ENCODE peak calls at places on chromosomes 2 and 18, in seven cellular contexts. Y, C, D, F, J, A and K are unnamed samples.

GRCh38 chr2:143068094-143068890 is 60.9 kb upstream of the ARHGAP15 start:
- DNase-seq in Y (peak), C (no peak), D (no peak), F (peak), J (no peak), A (no peak), K (no peak)

GRCh38 chr2:179377296-179377695 is 112.7 kb upstream of the SESTD1 start:
- DNase-seq in Y (peak), C (no peak), D (no peak), F (peak), J (no peak), A (no peak), K (no peak)

GRCh38 chr18:78427081-78427480 is 552.5 kb upstream of the SALL3 start:
- DNase-seq in Y (no peak), C (no peak), D (no peak), F (no peak), J (no peak), A (no peak), K (no peak)

GRCh38 chr2:29518988-29519925 is 402.1 kb downstream of the ALK start:
- DNase-seq in Y (peak), C (no peak), D (no peak), F (peak), J (no peak), A (no peak), K (no peak)

GRCh38 chr2:201257941-201258665 is 2.2 kb upstream of the CASP8 start:
- DNase-seq in Y (peak), C (no peak), D (peak), F (peak), J (peak), A (no peak), K (peak)

GRCh38 chr2:216110620-216111019 is 1.5 kb downstream of the XRCC5 start:
- DNase-seq in Y (no peak), C (no peak), D (no peak), F (no peak), J (no peak), A (no peak), K (no peak)

GRCh38 chr2:209936106-209936663 is 66.3 kb upstream of the RPE start:
- DNase-seq in Y (peak), C (no peak), D (no peak), F (no peak), J (no peak), A (no peak), K (no peak)

GRCh38 chr2:111704246-111704645 is 179.7 kb downstream of the ANAPC1 start:
- DNase-seq in Y (peak), C (no peak), D (no peak), F (peak), J (no peak), A (no peak), K (no peak)

GRCh38 chr2:36371070-36371962 is 15.7 kb downstream of the CRIM1 start:
- DNase-seq in Y (peak), C (no peak), D (no peak), F (no peak), J (no peak), A (no peak), K (no peak)

GRCh38 chr2:66573866-66574265 is 138.9 kb downstream of the MEIS1 start:
- DNase-seq in Y (no peak), C (peak), D (no peak), F (no peak), J (no peak), A (peak), K (no peak)

GRCh38 chr2:96537734-96538486 is 1.4 kb downstream of the ARID5A start:
- DNase-seq in Y (no peak), C (peak), D (no peak), F (no peak), J (no peak), A (no peak), K (peak)

GRCh38 chr2:56314809-56315208 is 131.0 kb downstream of the CCDC85A start:
- DNase-seq in Y (no peak), C (no peak), D (no peak), F (no peak), J (no peak), A (no peak), K (no peak)

GRCh38 chr18:79788096-79789085 is 9.3 kb upstream of the KCNG2 start:
- DNase-seq in Y (peak), C (peak), D (no peak), F (peak), J (no peak), A (peak), K (no peak)

GRCh38 chr2:236934656-236935055 is 151.0 kb upstream of the COPS8 start:
- DNase-seq in Y (no peak), C (no peak), D (no peak), F (no peak), J (no peak), A (peak), K (no peak)

GRCh38 chr2:223523541-223523940 is 78.6 kb downstream of the SCG2 start:
- DNase-seq in Y (peak), C (no peak), D (no peak), F (peak), J (no peak), A (no peak), K (no peak)

GRCh38 chr2:10665833-10666232 is 23.9 kb downstream of the NOL10 start:
- DNase-seq in Y (no peak), C (no peak), D (no peak), F (no peak), J (no peak), A (no peak), K (no peak)

GRCh38 chr2:136230471-136230870 is 112.5 kb upstream of the CXCR4 start:
- DNase-seq in Y (no peak), C (peak), D (no peak), F (no peak), J (no peak), A (no peak), K (no peak)

DNA sequence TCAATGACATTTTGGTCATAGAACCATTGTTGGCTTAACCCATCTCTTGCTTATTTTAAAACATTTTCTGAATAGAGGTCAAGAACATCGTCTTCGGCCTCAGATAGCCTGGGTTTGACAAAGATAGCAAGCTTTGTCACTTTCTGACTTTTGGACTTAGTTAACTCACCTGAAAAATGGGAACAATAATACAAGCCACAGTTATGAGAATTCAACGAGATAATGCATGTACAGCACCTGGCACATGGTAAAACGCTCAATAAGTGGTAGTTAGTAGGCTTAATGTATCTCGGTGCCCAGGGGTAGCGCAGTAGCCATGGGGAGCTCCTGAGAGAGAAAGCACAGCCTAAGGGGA is 446 bp upstream of the COPS7B start:
- DNase-seq in Y (no peak), C (no peak), D (no peak), F (no peak), J (no peak), A (no peak), K (no peak)
- TF ChIP-seq CTCF in Y (no peak), C (no peak), D (no peak), F (no peak), J (no peak), A (no peak), K (no peak)

DNA sequence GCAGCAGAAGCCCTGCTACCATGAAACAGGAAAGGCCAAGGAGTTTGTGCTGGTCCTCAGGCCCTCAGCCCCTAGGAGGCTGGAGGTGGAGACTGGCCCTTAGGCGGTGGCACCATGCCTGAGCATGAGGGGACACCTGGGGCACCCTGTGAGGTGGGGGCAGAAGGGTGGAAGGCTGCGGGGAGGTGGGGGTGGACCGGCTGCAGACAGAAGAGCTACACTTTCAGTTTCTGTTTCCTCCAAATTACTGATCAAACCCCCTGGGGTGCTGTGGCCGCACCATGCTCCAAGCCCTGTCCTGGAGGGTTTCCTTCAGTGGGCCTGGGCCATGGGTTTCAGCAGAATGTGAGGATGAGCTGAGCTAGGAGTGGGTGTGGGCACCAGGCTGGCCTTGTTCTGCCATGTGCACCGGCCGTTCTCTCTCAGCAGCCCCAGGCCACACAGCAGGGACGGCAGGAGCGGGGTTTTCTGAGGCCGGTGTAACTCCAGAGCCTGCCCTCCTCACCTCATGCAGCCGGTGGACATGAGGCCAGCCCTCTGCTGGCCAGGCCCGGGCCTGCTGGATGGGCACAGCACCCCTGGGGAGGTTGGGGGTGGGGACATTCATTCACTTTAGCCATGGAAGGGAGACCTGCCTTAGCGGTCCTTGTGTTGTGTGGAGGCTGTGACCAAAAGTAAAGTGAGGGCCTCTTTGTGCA is 51.5 kb downstream of the PLEKHB2 start:
- DNase-seq in Y (no peak), C (no peak), D (no peak), F (no peak), J (no peak), A (peak), K (no peak)
- TF ChIP-seq CTCF in Y (peak), C (no peak), D (no peak), F (peak), J (no peak), A (peak), K (no peak)

GRCh38 chr2:19689769-19690168 is 212.0 kb downstream of the TTC32 start:
- DNase-seq in Y (no peak), C (no peak), D (no peak), F (no peak), J (no peak), A (no peak), K (no peak)

GRCh38 chr2:19686439-19686838 is 215.3 kb downstream of the TTC32 start:
- DNase-seq in Y (no peak), C (no peak), D (no peak), F (no peak), J (no peak), A (no peak), K (no peak)

GRCh38 chr2:19688059-19688458 is 213.7 kb downstream of the TTC32 start:
- DNase-seq in Y (no peak), C (no peak), D (no peak), F (no peak), J (no peak), A (no peak), K (no peak)

GRCh38 chr2:19685713-19686112 is 216.1 kb downstream of the TTC32 start:
- DNase-seq in Y (peak), C (no peak), D (no peak), F (no peak), J (no peak), A (no peak), K (no peak)

GRCh38 chr2:19687260-19687659 is 214.5 kb downstream of the TTC32 start:
- DNase-seq in Y (peak), C (no peak), D (no peak), F (no peak), J (no peak), A (no peak), K (no peak)
- TF ChIP-seq CTCF in Y (peak), C (no peak), D (no peak), F (no peak), J (no peak), A (no peak), K (no peak)

DNA sequence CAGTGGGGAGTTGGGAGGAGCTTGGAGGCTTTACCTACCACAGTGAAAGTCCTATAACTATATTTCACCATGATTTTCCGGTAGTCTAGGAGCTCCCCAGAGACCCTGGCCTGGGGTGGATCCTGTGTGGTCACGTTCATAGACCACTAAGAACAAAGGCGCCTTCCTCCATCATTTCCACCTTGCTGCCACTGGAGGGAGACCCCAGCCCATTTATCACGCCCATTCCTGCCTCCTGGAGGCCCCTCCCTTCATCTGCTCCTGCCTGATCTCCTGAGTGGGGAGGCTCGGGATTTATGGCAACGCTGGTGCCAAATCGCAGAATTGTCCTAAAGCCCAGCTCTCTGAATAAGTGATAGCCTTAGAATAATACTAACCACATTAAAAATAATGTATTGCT is 507.6 kb upstream of the SPHKAP start:
- DNase-seq in Y (peak), C (peak), D (peak), F (no peak), J (no peak), A (peak), K (no peak)
- TF ChIP-seq CTCF in Y (peak), C (peak), D (peak), F (peak), J (no peak), A (peak), K (no peak)

GRCh38 chr18:63844254-63844653 is 43.3 kb upstream of the SERPINB2 start:
- DNase-seq in Y (peak), C (peak), D (peak), F (peak), J (no peak), A (no peak), K (no peak)
- TF ChIP-seq CTCF in Y (peak), C (peak), D (peak), F (peak), J (no peak), A (peak), K (no peak)

DNA sequence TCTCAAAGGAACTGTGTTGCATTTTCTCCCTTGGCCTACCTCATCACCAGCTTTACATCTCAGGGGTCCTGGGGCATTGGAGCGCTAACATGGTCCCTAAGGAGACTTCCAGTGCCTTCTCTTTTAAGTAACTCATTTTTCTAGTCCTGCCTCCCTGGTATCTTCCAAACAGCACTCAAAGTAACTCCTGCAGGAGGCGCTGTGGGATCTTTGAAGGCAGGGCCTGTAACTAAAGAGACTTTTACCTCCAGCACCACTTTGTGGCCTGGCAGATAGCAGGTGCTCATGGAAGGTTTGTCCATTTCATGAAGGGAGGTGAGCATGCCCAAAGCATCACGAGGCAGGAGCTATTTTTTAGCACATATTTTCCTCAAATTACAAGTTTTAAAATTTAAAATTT is 411.0 kb upstream of the GYPC start:
- DNase-seq in Y (peak), C (peak), D (peak), F (peak), J (peak), A (peak), K (no peak)
- TF ChIP-seq CTCF in Y (no peak), C (peak), D (peak), F (peak), J (peak), A (peak), K (no peak)

GRCh38 chr2:9095690-9096089 is 92.2 kb upstream of the MBOAT2 start:
- DNase-seq in Y (peak), C (peak), D (no peak), F (peak), J (peak), A (peak), K (no peak)
- TF ChIP-seq CTCF in Y (peak), C (peak), D (no peak), F (no peak), J (no peak), A (peak), K (no peak)

GRCh38 chr18:9683418-9684396 is 24.4 kb upstream of the RAB31 start:
- DNase-seq in Y (peak), C (no peak), D (peak), F (peak), J (no peak), A (no peak), K (no peak)
- TF ChIP-seq CTCF in Y (peak), C (peak), D (peak), F (peak), J (peak), A (peak), K (no peak)

DNA sequence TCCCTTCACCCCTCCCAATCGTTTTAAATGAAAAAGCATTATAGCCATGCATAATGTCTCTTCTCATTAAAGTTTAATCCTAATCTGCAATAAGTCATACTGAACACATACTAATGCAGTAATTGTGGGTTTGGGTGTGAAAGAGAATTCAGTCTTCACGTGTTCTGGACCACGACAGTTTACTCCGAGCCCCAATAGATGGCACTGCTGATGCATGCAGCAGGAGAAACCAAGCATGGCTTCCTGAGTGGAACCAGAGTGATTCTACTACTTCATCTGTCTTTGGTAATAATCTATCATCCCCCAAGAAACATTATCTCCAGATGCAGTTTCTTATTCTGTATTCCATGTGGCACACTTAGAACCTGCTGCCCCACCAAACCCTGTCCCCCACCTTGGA is 47.0 kb upstream of the LAMA1 start:
- DNase-seq in Y (peak), C (peak), D (peak), F (peak), J (no peak), A (peak), K (no peak)
- TF ChIP-seq CTCF in Y (peak), C (peak), D (peak), F (peak), J (no peak), A (peak), K (no peak)

DNA sequence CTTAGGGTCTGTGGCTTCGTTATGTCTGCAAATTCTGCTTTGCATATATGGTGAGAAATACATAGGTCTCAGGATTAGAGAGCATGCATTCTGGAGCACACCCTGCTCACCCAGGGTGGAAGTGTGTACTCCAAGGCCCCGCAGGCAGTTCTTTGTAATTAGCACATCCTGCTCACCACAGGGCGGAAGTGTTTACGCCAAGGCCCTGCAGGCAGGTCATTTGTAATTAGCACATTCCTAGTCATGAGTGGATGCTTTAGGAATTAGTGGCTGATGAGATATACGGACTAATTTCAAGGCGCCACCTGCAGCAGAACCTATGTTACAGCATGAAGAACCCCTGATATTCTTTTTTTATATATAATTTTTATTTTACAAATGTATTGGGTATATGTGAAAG is 4.2 kb downstream of the ALLC start:
- DNase-seq in Y (no peak), C (no peak), D (no peak), F (no peak), J (no peak), A (no peak), K (no peak)
- TF ChIP-seq CTCF in Y (peak), C (no peak), D (no peak), F (no peak), J (no peak), A (peak), K (no peak)